ENCODE peak calls at places on chromosomes 6 and 20, in five cellular contexts. Q is left lung, C is fibroblast of lung, X is HL-60, I is DND-41. Z is an unnamed sample.

GRCh38 chr6:32885698-32886286 is 31.8 kb downstream of the PSMB9 start:
- DNase-seq in Q (no peak), C (peak; percentile 52), I (no peak), X (no peak), Z (peak; percentile 91)

GRCh38 chr6:159701413-159701999 is 8.5 kb upstream of the SOD2 start:
- DNase-seq in Q (no peak), X (no peak), I (no peak), C (peak; percentile 90), Z (peak; percentile 82)

GRCh38 chr6:32153252-32153834 is 598 bp upstream of the PPT2 start:
- DNase-seq in X (no peak), Q (no peak), I (no peak), C (peak; percentile 52), Z (no peak)

GRCh38 chr6:42898891-42899361 is 16.9 kb upstream of the PTCRA start:
- DNase-seq in X (peak; percentile 75), C (peak; percentile 53), I (peak; percentile 76), Q (no peak), Z (peak; percentile 83)

GRCh38 chr6:815348-815738 is 122.4 kb upstream of the EXOC2 start:
- DNase-seq in Q (no peak), C (no peak), I (no peak), X (no peak), Z (no peak)

GRCh38 chr6:124119591-124119990 is 315.9 kb downstream of the NKAIN2 start:
- DNase-seq in Q (no peak), I (no peak), C (no peak), X (no peak), Z (no peak)

GRCh38 chr6:133980168-133980567 is 27.1 kb downstream of the TBPL1 start:
- DNase-seq in I (no peak), X (no peak), Q (no peak), C (no peak), Z (no peak)

GRCh38 chr6:71419217-71419953 is 130.8 kb downstream of the OGFRL1 start:
- DNase-seq in C (no peak), I (no peak), X (no peak), Q (peak; percentile 74), Z (no peak)

GRCh38 chr6:137728386-137729349 is 138.4 kb upstream of the TNFAIP3 start:
- DNase-seq in C (peak; percentile 83), Q (no peak), X (peak; percentile 39), I (no peak), Z (peak; percentile 97)

GRCh38 chr20:45735552-45735951 is 13.4 kb downstream of the SPINT4 start:
- DNase-seq in Q (no peak), X (no peak), C (no peak), I (no peak), Z (no peak)

GRCh38 chr6:87436435-87436834 is 28.7 kb downstream of the CFAP206 start:
- DNase-seq in C (peak; percentile 61), I (peak; percentile 77), Q (no peak), X (peak; percentile 51), Z (peak; percentile 75)

GRCh38 chr6:139430897-139431601 is 56.6 kb upstream of the CITED2 start:
- DNase-seq in Q (no peak), I (no peak), C (no peak), X (no peak), Z (no peak)

GRCh38 chr6:3383525-3383924 is 73.3 kb downstream of the SLC22A23 start:
- DNase-seq in X (no peak), I (no peak), Q (no peak), C (peak; percentile 68), Z (peak; percentile 76)

GRCh38 chr20:4828830-4829493 is 107.3 kb downstream of the PRND start:
- DNase-seq in I (no peak), C (no peak), X (peak; percentile 63), Q (no peak), Z (peak; percentile 24)

GRCh38 chr6:31634131-31634530 is 13.6 kb downstream of the PRRC2A start:
- DNase-seq in Q (no peak), C (no peak), I (no peak), X (no peak), Z (no peak)

GRCh38 chr20:62642666-62643520 is 590 bp downstream of the SLCO4A1 start:
- DNase-seq in I (peak; percentile 76), Q (peak; percentile 91), C (peak; percentile 28), X (peak; percentile 57), Z (peak; percentile 38)

GRCh38 chr6:33418690-33419291 is 884 bp upstream of the CUTA start:
- DNase-seq in C (peak; percentile 36), I (no peak), Q (no peak), X (no peak), Z (peak; percentile 41)

GRCh38 chr6:67285770-67286495 is 1349.1 kb upstream of the ADGRB3 start:
- DNase-seq in I (no peak), C (peak; percentile 18), Q (no peak), X (no peak), Z (peak; percentile 56)

GRCh38 chr6:157644043-157644810 is 178.8 kb upstream of the SNX9 start:
- DNase-seq in I (peak; percentile 8), C (no peak), Q (no peak), X (peak; percentile 71), Z (peak; percentile 34)

GRCh38 chr6:130843575-130844320 is 16.5 kb downstream of the SMLR1 start:
- DNase-seq in C (peak; percentile 37), I (no peak), X (peak; percentile 5), Q (no peak), Z (peak; percentile 53)

GRCh38 chr6:53984163-53984562 is 127.1 kb upstream of the MLIP start:
- DNase-seq in I (no peak), Q (no peak), C (peak; percentile 99), X (no peak), Z (peak; percentile 95)

DNA sequence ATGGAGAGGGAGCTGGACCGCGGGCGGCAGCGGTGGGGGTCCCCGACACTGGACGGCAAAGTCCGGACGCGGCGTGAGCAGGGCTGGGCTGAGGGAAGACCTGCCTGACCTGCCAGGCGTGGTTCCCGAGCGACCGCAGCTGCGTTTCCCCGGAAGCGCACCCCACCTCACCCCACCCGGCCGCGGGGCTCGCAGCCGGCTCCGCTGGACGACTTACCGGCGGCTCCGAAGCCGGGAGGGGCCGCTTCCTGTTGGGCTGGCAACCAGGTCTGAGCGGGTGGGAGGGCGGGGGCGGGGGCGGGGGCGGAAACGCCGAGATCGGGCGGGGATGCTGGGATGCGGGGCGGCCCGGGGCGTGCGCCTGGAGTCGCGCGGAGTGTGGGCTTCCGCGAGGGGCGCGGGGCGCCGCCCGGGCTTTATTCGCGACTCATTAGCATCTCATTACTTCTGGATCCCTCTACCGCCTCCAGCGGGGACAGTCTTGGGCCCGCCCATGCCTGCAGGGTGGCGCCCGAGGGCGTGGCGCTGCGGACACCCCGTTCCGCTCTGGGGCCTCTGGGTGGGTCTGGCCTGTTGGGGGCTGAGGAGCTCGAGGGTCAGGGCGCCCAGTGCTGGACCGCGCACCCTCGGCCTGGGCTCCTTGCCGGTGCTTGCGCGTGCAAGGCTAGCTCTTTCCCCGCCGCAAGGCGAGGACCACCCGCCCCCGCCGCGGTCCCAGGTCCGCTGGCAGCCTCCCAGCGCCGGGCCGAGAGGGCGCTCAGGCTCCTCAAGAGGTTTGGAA is at the start of gene MICAL1:
- DNase-seq in I (peak; percentile 83), Q (peak; percentile 96), C (peak; percentile 63), X (peak; percentile 58), Z (peak; percentile 58)
- TF ChIP-seq CTCF in I (peak; percentile 50), Q (peak; percentile 23), C (no peak), X (peak; percentile 9), Z (peak; percentile 36)

DNA sequence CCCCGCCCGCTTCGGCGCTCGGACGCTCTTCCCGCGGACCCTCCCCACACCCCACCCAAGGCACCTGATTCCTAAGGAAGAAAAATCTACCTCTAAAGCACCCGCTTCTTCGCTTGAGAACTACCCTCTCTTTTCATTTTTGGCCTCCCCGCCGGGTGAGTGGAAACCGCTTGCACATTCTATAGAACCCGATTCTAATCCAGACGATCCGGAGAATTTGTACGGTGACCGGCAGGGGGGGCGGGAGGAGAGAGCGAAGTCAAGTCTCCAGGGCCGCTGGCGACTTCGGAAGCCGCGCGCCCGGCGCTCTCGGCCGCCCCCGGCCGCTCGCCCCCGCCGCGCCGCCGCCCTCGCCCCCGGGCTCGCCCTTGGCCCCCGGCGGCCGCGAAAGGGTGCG is at the start of gene RBM24:
- DNase-seq in C (peak; percentile 80), X (peak; percentile 43), Q (no peak), I (no peak), Z (peak; percentile 73)
- H3K4me3 ChIP-seq in C (peak within 1 kb of the TSS; percentile 79), X (peak within 1 kb of the TSS; percentile 18), Q (peak within 1 kb of the TSS; percentile 44), I (no peak within 1 kb of the TSS), Z (peak within 1 kb of the TSS; percentile 60)

GRCh38 chr6:112030965-112031660 is 22.8 kb upstream of the CCN6 start:
- DNase-seq in Q (no peak), I (no peak), X (no peak), C (no peak), Z (no peak)

GRCh38 chr6:112026933-112027332 is 27.0 kb upstream of the CCN6 start:
- DNase-seq in I (no peak), Q (no peak), C (no peak), X (no peak), Z (no peak)

GRCh38 chr6:112030206-112030932 is 23.5 kb upstream of the CCN6 start:
- DNase-seq in Q (no peak), X (no peak), I (no peak), C (no peak), Z (no peak)

GRCh38 chr6:112027942-112028674 is 25.8 kb upstream of the CCN6 start:
- DNase-seq in X (no peak), Q (no peak), I (peak; percentile 76), C (peak; percentile 51), Z (no peak)

DNA sequence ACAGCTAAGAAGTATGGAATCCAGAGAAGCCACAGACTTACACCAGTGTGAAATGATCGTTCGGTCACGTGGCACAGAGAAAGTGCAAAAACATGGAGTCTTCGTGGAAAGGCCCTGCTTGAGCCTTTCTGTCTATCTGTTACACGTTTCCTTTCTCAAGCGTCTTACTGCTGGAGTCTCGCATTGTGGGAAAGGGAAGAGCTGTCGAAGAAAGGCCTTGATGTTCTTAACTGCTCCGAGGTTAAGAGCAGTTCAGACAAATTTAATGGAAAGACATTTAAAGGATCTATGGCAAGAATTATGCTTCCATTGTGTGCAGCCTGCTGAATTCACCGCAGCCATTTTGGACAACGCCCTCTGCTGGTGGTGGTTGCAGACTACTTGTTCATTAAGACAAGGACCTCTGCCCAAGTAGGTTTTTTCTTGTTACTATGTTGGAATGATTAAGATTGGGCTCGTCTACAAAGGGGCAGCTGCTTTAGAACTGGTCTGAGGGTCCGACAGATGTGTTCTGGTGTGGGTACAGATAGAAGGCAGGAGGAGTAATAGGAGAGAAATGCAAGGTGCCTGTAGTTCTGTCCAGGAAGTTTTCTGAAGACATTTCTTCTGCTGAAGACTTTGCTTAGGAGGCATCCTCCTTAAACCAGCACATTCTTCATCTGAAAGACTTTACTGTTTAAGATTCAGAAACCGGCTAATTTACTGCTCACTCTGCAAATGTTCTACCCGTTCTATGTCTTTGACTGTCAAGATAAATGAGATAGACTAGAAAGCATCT is 24.7 kb upstream of the CCN6 start:
- DNase-seq in C (peak; percentile 53), Q (no peak), X (peak; percentile 66), I (peak; percentile 71), Z (peak; percentile 70)
- TF ChIP-seq CTCF in C (peak; percentile 48), Q (peak; percentile 44), X (peak; percentile 80), I (peak; percentile 80), Z (peak; percentile 81)

DNA sequence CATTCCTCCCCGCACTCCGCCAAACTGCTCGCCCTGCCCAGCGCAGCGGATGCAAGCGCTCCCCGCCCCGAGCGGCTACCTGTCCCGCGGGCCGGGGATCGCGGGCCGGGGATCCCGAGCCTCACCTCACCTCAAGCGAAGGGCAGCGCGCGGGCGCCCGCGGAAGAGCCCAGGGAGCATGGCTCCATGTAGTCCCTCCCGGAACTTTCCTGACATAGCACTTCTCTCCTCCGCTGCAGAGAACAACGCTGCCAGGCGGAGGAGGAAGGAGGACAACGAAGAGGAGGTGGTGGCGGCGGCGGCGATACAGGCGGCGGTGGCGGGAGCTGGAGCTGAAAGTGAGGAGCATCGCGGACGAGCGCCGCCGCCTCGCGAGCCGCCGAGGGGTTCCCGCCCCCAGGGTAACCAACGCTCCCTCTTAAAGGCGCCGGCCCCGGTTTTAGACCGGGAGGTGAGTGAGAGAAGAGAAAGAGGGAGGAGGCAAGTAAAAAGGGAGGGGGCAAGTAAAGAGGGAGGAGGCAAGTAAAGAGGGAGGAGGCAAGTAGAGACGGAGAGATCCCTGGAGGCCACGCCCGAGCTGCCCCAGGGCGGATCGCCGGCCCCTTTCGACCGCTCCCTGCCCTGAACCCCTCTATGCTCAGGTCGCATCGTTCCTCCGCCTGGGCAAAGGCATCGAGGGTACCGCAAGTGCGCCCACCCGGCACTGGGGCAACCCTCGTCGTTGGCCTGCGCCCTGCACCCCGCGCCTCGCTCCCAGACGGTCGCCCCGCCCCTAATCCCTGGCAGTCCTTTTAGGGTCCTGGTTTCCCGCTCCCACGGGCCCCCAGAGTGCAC is at the start of gene GPR63:
- DNase-seq in X (peak; percentile 73), I (peak; percentile 84), Q (peak; percentile 92), C (peak; percentile 78), Z (peak; percentile 83)
- H3K4me3 ChIP-seq in X (peak within 1 kb of the TSS; percentile 83), I (peak within 1 kb of the TSS; percentile 97), Q (peak within 1 kb of the TSS; percentile 46), C (peak within 1 kb of the TSS; percentile 89), Z (peak within 1 kb of the TSS; percentile 73)

Z was measured in cardiac fibroblast.